ENCODE peak calls at places on chromosome 12, in six cellular contexts. One of them, this sample, is unnamed.

GRCh38 chr12:33589609-33590114 is 150.0 kb upstream of the SYT10 start:
- DNase-seq in lower lobe of right lung: no peak
- DNase-seq in heart right ventricle: no peak
- DNase-seq in breast epithelium: no peak
- DNase-seq in BJ: no peak
- DNase-seq in glutamatergic neuron: no peak
- DNase-seq in this sample: no peak

GRCh38 chr12:78149459-78149858 is 318.8 kb downstream of the NAV3 start:
- DNase-seq in lower lobe of right lung: no peak
- DNase-seq in heart right ventricle: no peak
- DNase-seq in breast epithelium: no peak
- DNase-seq in BJ: no peak
- DNase-seq in glutamatergic neuron: no peak
- DNase-seq in this sample: no peak

GRCh38 chr12:79634957-79635471 is 55.8 kb downstream of the PAWR start:
- DNase-seq in lower lobe of right lung: no peak
- DNase-seq in heart right ventricle: no peak
- DNase-seq in breast epithelium: no peak
- DNase-seq in BJ: peak
- DNase-seq in glutamatergic neuron: no peak
- DNase-seq in this sample: no peak

GRCh38 chr12:10310926-10311705 is 3.4 kb downstream of the KLRD1 start:
- DNase-seq in lower lobe of right lung: no peak
- DNase-seq in heart right ventricle: no peak
- DNase-seq in breast epithelium: no peak
- DNase-seq in BJ: no peak
- DNase-seq in glutamatergic neuron: no peak
- DNase-seq in this sample: no peak

GRCh38 chr12:7282844-7283243 is 21.0 kb upstream of the ACSM4 start:
- DNase-seq in lower lobe of right lung: no peak
- DNase-seq in heart right ventricle: no peak
- DNase-seq in breast epithelium: no peak
- DNase-seq in BJ: no peak
- DNase-seq in glutamatergic neuron: no peak
- DNase-seq in this sample: no peak

GRCh38 chr12:105214141-105214540 is 21.8 kb downstream of the APPL2 start:
- DNase-seq in lower lobe of right lung: no peak
- DNase-seq in heart right ventricle: no peak
- DNase-seq in breast epithelium: peak
- DNase-seq in BJ: no peak
- DNase-seq in glutamatergic neuron: no peak
- DNase-seq in this sample: no peak

GRCh38 chr12:98416845-98417244 is 98.5 kb upstream of the TMPO start:
- DNase-seq in lower lobe of right lung: no peak
- DNase-seq in heart right ventricle: no peak
- DNase-seq in breast epithelium: no peak
- DNase-seq in BJ: no peak
- DNase-seq in glutamatergic neuron: no peak
- DNase-seq in this sample: no peak

GRCh38 chr12:55742719-55743130 is at the start of gene GDF11:
- DNase-seq in lower lobe of right lung: peak
- DNase-seq in heart right ventricle: peak
- DNase-seq in breast epithelium: no peak
- DNase-seq in BJ: no peak
- DNase-seq in glutamatergic neuron: peak
- DNase-seq in this sample: peak

GRCh38 chr12:80161612-80162011 is 62.3 kb downstream of the OTOGL start:
- DNase-seq in lower lobe of right lung: no peak
- DNase-seq in heart right ventricle: no peak
- DNase-seq in breast epithelium: no peak
- DNase-seq in BJ: no peak
- DNase-seq in glutamatergic neuron: no peak
- DNase-seq in this sample: no peak

GRCh38 chr12:113766880-113767878 is 198.9 kb downstream of the RBM19 start:
- DNase-seq in lower lobe of right lung: no peak
- DNase-seq in heart right ventricle: no peak
- DNase-seq in breast epithelium: no peak
- DNase-seq in BJ: peak
- DNase-seq in glutamatergic neuron: no peak
- DNase-seq in this sample: no peak

GRCh38 chr12:3131129-3131528 is 54.0 kb downstream of the TSPAN9 start:
- DNase-seq in lower lobe of right lung: no peak
- DNase-seq in heart right ventricle: no peak
- DNase-seq in breast epithelium: no peak
- DNase-seq in BJ: no peak
- DNase-seq in glutamatergic neuron: no peak
- DNase-seq in this sample: no peak

GRCh38 chr12:125247477-125247876 is 182.2 kb downstream of the AACS start:
- DNase-seq in lower lobe of right lung: no peak
- DNase-seq in heart right ventricle: no peak
- DNase-seq in breast epithelium: no peak
- DNase-seq in BJ: no peak
- DNase-seq in glutamatergic neuron: no peak
- DNase-seq in this sample: no peak

GRCh38 chr12:55683676-55684075 is 24.0 kb downstream of the ITGA7 start:
- DNase-seq in lower lobe of right lung: no peak
- DNase-seq in heart right ventricle: no peak
- DNase-seq in breast epithelium: no peak
- DNase-seq in BJ: no peak
- DNase-seq in glutamatergic neuron: no peak
- DNase-seq in this sample: no peak

GRCh38 chr12:119512772-119513497 is 80.6 kb upstream of the TMEM233 start:
- DNase-seq in lower lobe of right lung: no peak
- DNase-seq in heart right ventricle: no peak
- DNase-seq in breast epithelium: no peak
- DNase-seq in BJ: no peak
- DNase-seq in glutamatergic neuron: no peak
- DNase-seq in this sample: no peak

GRCh38 chr12:4203772-4204376 is 69.7 kb upstream of the CCND2 start:
- DNase-seq in lower lobe of right lung: no peak
- DNase-seq in heart right ventricle: no peak
- DNase-seq in breast epithelium: no peak
- DNase-seq in BJ: no peak
- DNase-seq in glutamatergic neuron: no peak
- DNase-seq in this sample: peak

GRCh38 chr12:14768823-14769405 is 34.4 kb downstream of the WBP11 start:
- DNase-seq in lower lobe of right lung: no peak
- DNase-seq in heart right ventricle: no peak
- DNase-seq in breast epithelium: no peak
- DNase-seq in BJ: no peak
- DNase-seq in glutamatergic neuron: no peak
- DNase-seq in this sample: no peak

GRCh38 chr12:124617615-124618014 is 50.2 kb upstream of the NCOR2 start:
- DNase-seq in lower lobe of right lung: no peak
- DNase-seq in heart right ventricle: peak
- DNase-seq in breast epithelium: no peak
- DNase-seq in BJ: no peak
- DNase-seq in glutamatergic neuron: no peak
- DNase-seq in this sample: no peak

GRCh38 chr12:30975581-30975980 is 49.0 kb downstream of the TSPAN11 start:
- DNase-seq in lower lobe of right lung: no peak
- DNase-seq in heart right ventricle: peak
- DNase-seq in breast epithelium: no peak
- DNase-seq in BJ: no peak
- DNase-seq in glutamatergic neuron: no peak
- DNase-seq in this sample: no peak

GRCh38 chr12:32983332-32983731 is 86.8 kb upstream of the PKP2 start:
- DNase-seq in lower lobe of right lung: no peak
- DNase-seq in heart right ventricle: no peak
- DNase-seq in breast epithelium: no peak
- DNase-seq in BJ: no peak
- DNase-seq in glutamatergic neuron: no peak
- DNase-seq in this sample: no peak

GRCh38 chr12:64390275-64390851 is at the start of gene C12orf56:
- DNase-seq in lower lobe of right lung: no peak
- DNase-seq in heart right ventricle: peak
- DNase-seq in breast epithelium: no peak
- DNase-seq in BJ: no peak
- DNase-seq in glutamatergic neuron: peak
- DNase-seq in this sample: no peak

GRCh38 chr12:122064034-122064777 is 14.3 kb upstream of the MLXIP start:
- DNase-seq in lower lobe of right lung: peak
- DNase-seq in heart right ventricle: peak
- DNase-seq in breast epithelium: peak
- DNase-seq in BJ: peak
- DNase-seq in glutamatergic neuron: peak
- DNase-seq in this sample: no peak
- TF ChIP-seq CTCF in lower lobe of right lung: peak
- TF ChIP-seq CTCF in heart right ventricle: peak
- TF ChIP-seq CTCF in breast epithelium: no peak
- TF ChIP-seq CTCF in BJ: peak
- TF ChIP-seq CTCF in glutamatergic neuron: peak
- TF ChIP-seq CTCF in this sample: peak

DNA sequence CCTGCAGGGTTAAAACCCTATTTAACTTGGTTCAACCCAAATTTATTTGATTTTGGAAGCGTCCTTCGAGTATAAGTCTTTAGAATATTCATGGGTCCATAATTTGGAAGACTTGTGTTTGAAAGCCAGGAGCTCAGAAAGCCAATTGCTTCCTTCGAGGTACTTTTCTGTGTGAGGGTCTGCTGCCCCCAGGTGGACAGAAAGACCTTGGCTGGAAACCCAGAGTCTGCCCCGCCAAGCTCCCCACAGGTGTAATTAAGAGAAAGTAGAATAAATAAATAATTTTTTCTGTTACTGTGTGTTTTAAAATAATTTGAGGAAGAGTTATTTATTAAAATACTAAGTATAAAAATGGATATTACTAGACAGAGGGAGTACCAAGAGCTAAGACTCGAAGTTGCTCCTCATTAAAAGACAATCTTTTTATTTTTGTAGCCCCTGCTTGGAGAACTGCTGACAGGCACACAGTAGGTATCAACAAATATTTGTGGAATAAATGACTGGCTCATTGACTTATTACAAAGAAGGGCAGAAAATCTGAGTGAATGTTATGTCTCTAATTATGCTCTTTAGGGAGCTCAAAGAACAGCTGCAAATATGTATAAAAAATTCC is 105.8 kb downstream of the PAH start:
- DNase-seq in lower lobe of right lung: no peak
- DNase-seq in heart right ventricle: no peak
- DNase-seq in breast epithelium: no peak
- DNase-seq in BJ: no peak
- DNase-seq in glutamatergic neuron: peak
- DNase-seq in this sample: no peak
- TF ChIP-seq CTCF in lower lobe of right lung: peak
- TF ChIP-seq CTCF in heart right ventricle: peak
- TF ChIP-seq CTCF in breast epithelium: no peak
- TF ChIP-seq CTCF in BJ: peak
- TF ChIP-seq CTCF in glutamatergic neuron: peak
- TF ChIP-seq CTCF in this sample: peak

GRCh38 chr12:85310456-85311076 is 30.5 kb downstream of the ALX1 start:
- DNase-seq in lower lobe of right lung: no peak
- DNase-seq in heart right ventricle: no peak
- DNase-seq in breast epithelium: no peak
- DNase-seq in BJ: no peak
- DNase-seq in glutamatergic neuron: no peak
- DNase-seq in this sample: no peak
- TF ChIP-seq CTCF in lower lobe of right lung: peak
- TF ChIP-seq CTCF in heart right ventricle: peak
- TF ChIP-seq CTCF in breast epithelium: no peak
- TF ChIP-seq CTCF in BJ: peak
- TF ChIP-seq CTCF in glutamatergic neuron: peak
- TF ChIP-seq CTCF in this sample: peak

GRCh38 chr12:103387385-103387784 is 108.4 kb downstream of the C12orf42 start:
- DNase-seq in lower lobe of right lung: no peak
- DNase-seq in heart right ventricle: no peak
- DNase-seq in breast epithelium: no peak
- DNase-seq in BJ: no peak
- DNase-seq in glutamatergic neuron: no peak
- DNase-seq in this sample: no peak
- TF ChIP-seq CTCF in lower lobe of right lung: no peak
- TF ChIP-seq CTCF in heart right ventricle: no peak
- TF ChIP-seq CTCF in breast epithelium: no peak
- TF ChIP-seq CTCF in BJ: no peak
- TF ChIP-seq CTCF in glutamatergic neuron: no peak
- TF ChIP-seq CTCF in this sample: no peak

GRCh38 chr12:58668831-58669230 is 251.5 kb downstream of the LRIG3 start:
- DNase-seq in lower lobe of right lung: no peak
- DNase-seq in heart right ventricle: no peak
- DNase-seq in breast epithelium: no peak
- DNase-seq in BJ: peak
- DNase-seq in glutamatergic neuron: no peak
- DNase-seq in this sample: no peak

GRCh38 chr12:58671196-58671595 is 249.1 kb downstream of the LRIG3 start:
- DNase-seq in lower lobe of right lung: no peak
- DNase-seq in heart right ventricle: no peak
- DNase-seq in breast epithelium: no peak
- DNase-seq in BJ: no peak
- DNase-seq in glutamatergic neuron: no peak
- DNase-seq in this sample: no peak

GRCh38 chr12:58665375-58665774 is 254.9 kb downstream of the LRIG3 start:
- DNase-seq in lower lobe of right lung: no peak
- DNase-seq in heart right ventricle: no peak
- DNase-seq in breast epithelium: no peak
- DNase-seq in BJ: no peak
- DNase-seq in glutamatergic neuron: no peak
- DNase-seq in this sample: no peak

GRCh38 chr12:58668233-58668632 is 252.1 kb downstream of the LRIG3 start:
- DNase-seq in lower lobe of right lung: no peak
- DNase-seq in heart right ventricle: no peak
- DNase-seq in breast epithelium: no peak
- DNase-seq in BJ: no peak
- DNase-seq in glutamatergic neuron: no peak
- DNase-seq in this sample: no peak

GRCh38 chr12:58670623-58671022 is 249.7 kb downstream of the LRIG3 start:
- DNase-seq in lower lobe of right lung: no peak
- DNase-seq in heart right ventricle: no peak
- DNase-seq in breast epithelium: no peak
- DNase-seq in BJ: no peak
- DNase-seq in glutamatergic neuron: no peak
- DNase-seq in this sample: no peak
- TF ChIP-seq CTCF in lower lobe of right lung: no peak
- TF ChIP-seq CTCF in heart right ventricle: no peak
- TF ChIP-seq CTCF in breast epithelium: no peak
- TF ChIP-seq CTCF in BJ: no peak
- TF ChIP-seq CTCF in glutamatergic neuron: no peak
- TF ChIP-seq CTCF in this sample: no peak

GRCh38 chr12:18591473-18591872 is 146.3 kb downstream of the PLCZ1 start:
- DNase-seq in lower lobe of right lung: no peak
- DNase-seq in heart right ventricle: no peak
- DNase-seq in breast epithelium: no peak
- DNase-seq in BJ: no peak
- DNase-seq in glutamatergic neuron: no peak
- DNase-seq in this sample: no peak

GRCh38 chr12:18583655-18584054 is 154.2 kb downstream of the PLCZ1 start:
- DNase-seq in lower lobe of right lung: no peak
- DNase-seq in heart right ventricle: no peak
- DNase-seq in breast epithelium: no peak
- DNase-seq in BJ: no peak
- DNase-seq in glutamatergic neuron: no peak
- DNase-seq in this sample: no peak

GRCh38 chr12:18589316-18589715 is 148.5 kb downstream of the PLCZ1 start:
- DNase-seq in lower lobe of right lung: no peak
- DNase-seq in heart right ventricle: no peak
- DNase-seq in breast epithelium: no peak
- DNase-seq in BJ: no peak
- DNase-seq in glutamatergic neuron: no peak
- DNase-seq in this sample: no peak
- TF ChIP-seq CTCF in lower lobe of right lung: no peak
- TF ChIP-seq CTCF in heart right ventricle: no peak
- TF ChIP-seq CTCF in breast epithelium: no peak
- TF ChIP-seq CTCF in BJ: no peak
- TF ChIP-seq CTCF in glutamatergic neuron: no peak
- TF ChIP-seq CTCF in this sample: no peak

This sample was measured in type B pancreatic cell.